ENCODE peak calls at places on chromosomes 5 and 9, in ten cellular contexts. J is effector memory CD4-positive, alpha-beta T cell; L is heart left ventricle; U is left ventricle myocardium inferior; X is HCT116; R is ovary; B is stomach; O is tibial artery; G is GM06990; P is mesenchymal stem cell. F is an unnamed sample.

GRCh38 chr5:35924122-35924949 is 14.1 kb downstream of the CAPSL start:
- DNase-seq in J (no peak), L (no peak), U (no peak), X (no peak), R (no peak), B (no peak), O (no peak), G (no peak), P (peak; percentile 25), F (no peak)

GRCh38 chr5:146947181-146947941 is 68.8 kb upstream of the PPP2R2B start:
- DNase-seq in J (no peak), L (no peak), U (no peak), X (peak; percentile 16), R (no peak), B (no peak), O (no peak), G (no peak), P (peak; percentile 8), F (no peak)

GRCh38 chr9:126510564-126510963 is 103.2 kb upstream of the LMX1B start:
- DNase-seq in J (no peak), L (no peak), U (peak; percentile 5), X (no peak), R (no peak), B (no peak), O (no peak), G (no peak), P (no peak), F (no peak)

GRCh38 chr5:133331866-133332731 is 280.2 kb downstream of the FSTL4 start:
- DNase-seq in J (no peak), L (no peak), U (no peak), X (no peak), R (no peak), B (no peak), O (no peak), G (no peak), P (no peak), F (no peak)

GRCh38 chr5:39648539-39649200 is 223.9 kb upstream of the DAB2 start:
- DNase-seq in J (no peak), L (no peak), U (no peak), X (peak; percentile 88), R (no peak), B (no peak), O (no peak), G (no peak), P (peak; percentile 7), F (no peak)

GRCh38 chr5:127838661-127839060 is 135.5 kb downstream of the CCDC192 start:
- DNase-seq in J (no peak), L (no peak), U (no peak), X (no peak), R (no peak), B (peak; percentile 30), O (no peak), G (no peak), P (peak; percentile 65), F (no peak)

GRCh38 chr9:89418882-89419641 is 78.9 kb downstream of the SEMA4D start:
- DNase-seq in J (peak; percentile 54), L (no peak), U (no peak), X (no peak), R (no peak), B (no peak), O (no peak), G (peak; percentile 81), P (no peak), F (no peak)

GRCh38 chr9:84325347-84325982 is 15.1 kb downstream of the SLC28A3 start:
- DNase-seq in J (no peak), L (no peak), U (no peak), X (peak; percentile 15), R (no peak), B (no peak), O (no peak), G (no peak), P (no peak), F (no peak)

GRCh38 chr5:178940569-178941360 is at the start of gene ZNF454:
- DNase-seq in J (no peak), L (peak; percentile 95), U (peak; percentile 93), X (no peak), R (peak; percentile 92), B (peak; percentile 78), O (peak; percentile 86), G (no peak), P (no peak), F (peak; percentile 95)

GRCh38 chr5:107546685-107547084 is 124.1 kb downstream of the EFNA5 start:
- DNase-seq in J (no peak), L (no peak), U (no peak), X (no peak), R (no peak), B (no peak), O (no peak), G (no peak), P (no peak), F (no peak)

DNA sequence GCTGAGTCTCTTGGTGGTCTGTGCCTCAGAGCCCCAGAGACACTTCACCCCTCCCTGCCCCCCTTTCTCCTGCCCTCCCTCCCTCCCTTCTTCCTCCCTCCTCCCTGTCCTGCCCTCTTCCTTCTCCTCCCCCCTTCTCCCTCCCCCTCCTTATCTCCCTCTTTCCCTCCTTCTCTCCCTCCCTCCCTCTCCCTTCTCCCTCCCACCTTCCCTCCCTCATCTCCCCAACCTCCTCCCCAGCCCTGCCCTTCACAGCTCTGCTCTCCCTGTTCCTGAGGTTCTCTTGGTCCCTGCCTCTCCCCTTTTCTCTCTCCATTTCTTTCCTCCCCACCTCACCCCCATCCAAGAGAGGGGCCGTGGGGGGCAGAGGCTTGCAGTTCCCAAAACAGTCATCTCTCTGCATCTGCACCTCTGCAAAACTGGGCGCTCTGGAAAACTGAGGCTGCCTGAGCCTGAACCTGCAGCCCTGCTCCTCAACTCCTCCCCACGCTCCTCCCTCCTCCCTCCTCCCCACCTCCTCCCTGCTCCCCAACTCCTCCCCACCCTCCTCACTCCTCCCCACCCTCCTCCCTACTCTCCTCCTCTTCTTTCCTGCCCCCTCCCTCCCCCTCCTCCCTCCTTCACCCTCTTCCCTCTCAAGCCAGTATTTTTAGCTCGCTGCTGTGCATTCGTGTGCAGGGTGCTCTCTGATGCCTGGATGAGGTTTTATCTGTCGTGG is 219.1 kb downstream of the C9orf50 start:
- DNase-seq in J (no peak), L (peak; percentile 58), U (peak; percentile 35), X (no peak), R (peak; percentile 50), B (no peak), O (no peak), G (no peak), P (peak; percentile 37), F (peak; percentile 56)
- H3K4me3 ChIP-seq in J (no peak overlapping the region), L (no peak overlapping the region), U (peak overlapping the region; percentile 29), X (no peak overlapping the region), R (no peak overlapping the region), B (no peak overlapping the region), O (peak overlapping the region; percentile 30), G (no peak overlapping the region), P (peak overlapping the region; percentile 53), F (peak overlapping the region; percentile 37)

DNA sequence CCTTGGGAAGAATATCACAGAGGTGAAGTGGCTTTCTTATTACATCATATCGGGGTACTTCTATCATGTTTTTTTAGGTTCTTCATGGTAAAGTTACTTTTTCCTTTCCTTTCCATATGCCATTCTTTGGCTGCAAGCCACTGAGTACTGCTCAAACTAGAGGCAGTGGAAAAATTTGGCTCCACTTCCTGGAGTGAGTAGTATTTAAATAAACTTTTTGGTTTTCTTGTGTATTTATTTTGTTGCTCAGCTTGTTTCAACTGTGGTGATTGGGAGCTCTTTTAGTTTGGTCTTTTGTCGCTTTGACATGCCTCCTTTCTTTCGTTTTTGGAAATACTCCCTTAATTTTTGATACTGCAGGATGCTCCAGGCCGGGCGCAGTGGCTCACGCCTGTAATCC is 69.8 kb downstream of the WDR70 start:
- DNase-seq in J (no peak), L (no peak), U (no peak), X (no peak), R (no peak), B (no peak), O (no peak), G (no peak), P (peak; percentile 10), F (no peak)
- H3K27me3 ChIP-seq in J (no peaks in the 10 kb centered on the region), L (no peaks in the 10 kb centered on the region), U (no peaks in the 10 kb centered on the region), X (no peaks in the 10 kb centered on the region), R (no peaks in the 10 kb centered on the region), B (no peaks in the 10 kb centered on the region), O (no peaks in the 10 kb centered on the region), G (no peaks in the 10 kb centered on the region), P (no peaks in the 10 kb centered on the region), F (no peaks in the 10 kb centered on the region)

DNA sequence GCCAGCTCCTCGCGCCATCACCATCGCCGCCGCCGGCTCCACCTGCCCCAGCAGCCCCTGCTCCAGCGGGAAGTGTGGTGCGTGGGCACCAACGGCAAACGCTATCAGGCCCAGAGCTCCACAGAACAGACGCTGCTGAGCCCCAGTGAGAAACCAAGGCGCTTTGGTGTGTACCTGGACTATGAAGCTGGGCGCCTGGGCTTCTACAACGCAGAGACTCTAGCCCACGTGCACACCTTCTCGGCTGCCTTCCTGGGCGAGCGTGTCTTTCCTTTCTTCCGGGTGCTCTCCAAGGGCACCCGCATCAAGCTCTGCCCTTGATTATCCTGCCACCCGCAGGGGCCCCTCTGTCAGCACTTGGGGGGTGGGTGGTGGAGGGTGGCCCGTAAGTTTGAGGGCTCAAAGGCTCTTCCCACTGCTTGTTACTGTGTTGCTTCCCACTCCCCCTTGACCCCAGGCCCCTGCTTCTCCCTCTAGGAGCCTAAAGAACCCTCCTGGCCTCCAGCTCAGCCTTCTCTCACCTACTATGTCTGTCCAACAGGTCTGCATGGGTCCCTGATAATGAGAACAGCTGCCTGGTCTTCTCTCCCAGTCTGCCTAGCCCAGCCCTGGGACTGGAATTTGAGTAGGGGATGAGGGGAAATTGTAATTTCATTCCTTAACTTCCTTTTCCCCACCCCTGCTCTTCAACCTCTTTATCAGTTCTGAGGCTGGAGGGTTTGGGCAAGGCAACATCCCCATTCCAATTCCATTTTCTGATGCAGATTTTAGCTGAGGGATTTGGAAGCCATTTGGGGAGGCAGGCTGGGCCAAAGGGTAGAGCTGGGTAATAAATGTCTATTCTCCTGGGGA is 9.0 kb downstream of the RACK1 start:
- DNase-seq in J (no peak), L (no peak), U (no peak), X (no peak), R (no peak), B (no peak), O (no peak), G (peak; percentile 44), P (no peak), F (no peak)
- H3K36me3 ChIP-seq in J (peaks cover 78% of the 10 kb centered on the region), L (peaks cover 92% of the 10 kb centered on the region), U (peaks cover 90% of the 10 kb centered on the region), X (peaks cover 49% of the 10 kb centered on the region), R (no peaks in the 10 kb centered on the region), B (peaks cover 99% of the 10 kb centered on the region), O (peaks cover 48% of the 10 kb centered on the region), G (peaks cover 45% of the 10 kb centered on the region), P (peaks cover 94% of the 10 kb centered on the region), F (peaks cover 78% of the 10 kb centered on the region)

DNA sequence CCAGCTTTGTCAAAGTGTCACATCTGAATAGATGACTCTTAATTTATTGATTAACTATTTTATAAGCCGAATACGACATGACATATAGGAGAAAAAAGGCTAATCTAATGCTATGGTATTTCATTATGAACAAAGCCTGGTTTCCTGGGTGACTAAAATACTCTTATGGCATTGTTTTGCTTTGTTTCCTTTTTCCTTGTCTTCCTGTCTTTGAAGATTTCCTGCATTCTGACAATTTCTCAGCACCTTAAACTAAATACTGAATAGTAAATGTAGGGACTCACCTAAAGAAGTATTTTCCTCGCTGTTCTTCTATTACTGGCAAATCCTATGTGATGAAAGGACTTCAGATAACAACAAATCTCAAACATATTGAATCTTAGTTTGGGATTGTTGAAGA is 1284.5 kb downstream of the EFNA5 start:
- DNase-seq in J (no peak), L (no peak), U (no peak), X (no peak), R (no peak), B (no peak), O (no peak), G (no peak), P (no peak), F (no peak)
- H3K4me3 ChIP-seq in J (no peak overlapping the region), L (no peak overlapping the region), U (no peak overlapping the region), X (no peak overlapping the region), R (no peak overlapping the region), B (no peak overlapping the region), O (no peak overlapping the region), G (no peak overlapping the region), P (no peak overlapping the region), F (no peak overlapping the region)

GRCh38 chr9:121388140-121388925 is 18.3 kb upstream of the STOM start:
- DNase-seq in J (no peak), L (no peak), U (no peak), X (no peak), R (no peak), B (no peak), O (no peak), G (no peak), P (no peak), F (no peak)
- H3K27me3 ChIP-seq in J (no peaks in the 10 kb centered on the region), L (no peaks in the 10 kb centered on the region), U (no peaks in the 10 kb centered on the region), X (no peaks in the 10 kb centered on the region), R (no peaks in the 10 kb centered on the region), B (no peaks in the 10 kb centered on the region), O (no peaks in the 10 kb centered on the region), G (no peaks in the 10 kb centered on the region), P (no peaks in the 10 kb centered on the region), F (no peaks in the 10 kb centered on the region)